ENCODE peak calls at places on chromosome 13, in nine cellular contexts. Y, R, B, F, V, G, I, L and P are unnamed samples.

GRCh38 chr13:91058066-91058465 is 289.4 kb upstream of the MIR17HG start:
- DNase-seq in L (no peak), G (no peak), I (no peak), R (no peak), B (no peak), F (no peak), Y (peak; percentile 28), V (peak; percentile 60), P (no peak)

GRCh38 chr13:78187781-78188180 is 269.1 kb upstream of the EDNRB start:
- DNase-seq in L (no peak), B (no peak), Y (no peak), I (no peak), G (no peak), R (no peak), F (no peak), V (no peak), P (no peak)

GRCh38 chr13:91248249-91248648 is 99.2 kb upstream of the MIR17HG start:
- DNase-seq in V (no peak), Y (no peak), L (no peak), B (no peak), R (no peak), I (no peak), F (no peak), G (no peak), P (no peak)

GRCh38 chr13:42333613-42334328 is 61.8 kb downstream of the AKAP11 start:
- DNase-seq in F (no peak), R (no peak), B (no peak), V (peak; percentile 45), Y (peak; percentile 22), L (no peak), I (no peak), G (peak; percentile 7), P (no peak)

GRCh38 chr13:99403458-99403971 is 96.3 kb upstream of the GPR183 start:
- DNase-seq in L (no peak), R (no peak), V (no peak), B (no peak), F (no peak), I (no peak), G (no peak), Y (no peak), P (no peak)

GRCh38 chr13:34719060-34719875 is 222.8 kb upstream of the NBEA start:
- DNase-seq in L (no peak), I (no peak), Y (peak; percentile 67), F (no peak), R (no peak), V (no peak), B (no peak), G (no peak), P (no peak)

GRCh38 chr13:66345988-66346387 is 884.1 kb downstream of the PCDH9 start:
- DNase-seq in V (no peak), F (no peak), R (no peak), G (no peak), I (no peak), Y (no peak), B (no peak), L (no peak), P (no peak)

GRCh38 chr13:114102521-114103288 is 29.7 kb downstream of the RASA3 start:
- DNase-seq in G (no peak), B (no peak), L (no peak), I (no peak), V (no peak), R (peak; percentile 55), Y (no peak), F (no peak), P (no peak)

GRCh38 chr13:43143591-43143990 is 120.2 kb downstream of the DNAJC15 start:
- DNase-seq in Y (no peak), B (no peak), F (no peak), L (no peak), G (no peak), I (no peak), V (no peak), R (no peak), P (no peak)

GRCh38 chr13:76868451-76868850 is 17.8 kb downstream of the KCTD12 start:
- DNase-seq in I (no peak), F (no peak), R (no peak), L (no peak), Y (no peak), V (no peak), G (no peak), B (no peak), P (no peak)

GRCh38 chr13:34543836-34544235 is 398.2 kb upstream of the NBEA start:
- DNase-seq in F (no peak), I (no peak), Y (peak; percentile 23), G (no peak), L (no peak), B (no peak), V (no peak), R (no peak), P (no peak)

GRCh38 chr13:30584332-30584731 is 33.4 kb upstream of the USPL1 start:
- DNase-seq in V (no peak), I (no peak), G (no peak), B (no peak), Y (no peak), L (no peak), R (no peak), F (no peak), P (no peak)
- TF ChIP-seq CTCF in V (no peak), I (no peak), G (no peak), B (no peak), Y (no peak), L (no peak), R (no peak), F (no peak), P (no peak)

DNA sequence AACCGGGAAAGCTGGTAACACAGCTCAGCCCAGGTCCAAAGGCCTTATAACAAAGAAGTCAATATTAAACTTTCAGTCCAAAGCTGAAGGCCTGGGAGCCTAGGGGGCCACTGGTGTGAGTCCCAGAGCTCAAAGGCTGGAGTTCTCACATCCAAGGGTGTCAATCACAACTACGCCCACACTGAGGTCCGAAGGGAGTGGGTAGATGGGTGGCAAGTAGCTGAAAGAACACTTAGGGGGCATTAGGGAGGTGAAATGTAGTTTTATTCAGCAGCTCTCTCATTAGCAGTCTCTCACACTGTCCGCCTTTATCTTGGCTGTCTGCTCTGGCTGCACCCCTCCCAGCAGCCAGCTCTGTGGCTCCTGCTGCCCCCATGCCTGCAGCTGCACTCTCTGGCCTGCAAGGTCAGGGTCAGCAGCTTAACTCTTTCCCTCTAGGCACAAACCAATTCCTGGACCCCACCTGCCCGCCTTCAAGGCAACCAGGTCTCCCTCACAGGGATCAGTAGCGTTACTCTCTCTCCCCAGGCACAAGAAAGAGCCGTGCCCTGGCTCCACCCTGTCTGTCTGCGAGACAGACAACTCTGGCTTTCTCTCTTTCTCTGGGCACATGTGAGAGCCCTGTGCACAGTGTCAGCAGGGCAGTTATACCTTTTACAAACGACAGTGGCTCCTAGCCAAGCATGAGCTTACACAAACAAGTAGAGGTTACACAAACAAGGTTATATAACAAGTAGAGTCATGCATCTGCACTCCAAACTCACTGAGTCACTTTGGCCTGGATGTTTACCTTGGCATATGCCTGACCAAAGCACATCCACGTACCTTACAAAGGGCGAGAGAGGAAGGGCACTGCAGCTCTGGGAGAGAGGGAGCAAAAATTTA is 249.4 kb upstream of the PCDH20 start:
- DNase-seq in B (no peak), L (no peak), I (no peak), V (peak; percentile 94), Y (peak; percentile 92), R (no peak), G (no peak), F (no peak), P (no peak)
- TF ChIP-seq CTCF in B (no peak), L (no peak), I (no peak), V (no peak), Y (no peak), R (no peak), G (no peak), F (no peak), P (no peak)

GRCh38 chr13:23434431-23434830 is 929 bp upstream of the SACS start:
- DNase-seq in V (no peak), F (no peak), G (no peak), B (no peak), I (no peak), Y (no peak), L (no peak), R (no peak), P (peak; percentile 36)

GRCh38 chr13:23430664-23431063 is 2.8 kb downstream of the SACS start:
- DNase-seq in I (no peak), Y (no peak), G (no peak), L (no peak), V (no peak), F (no peak), R (peak; percentile 16), B (no peak), P (peak; percentile 0)

GRCh38 chr13:23436680-23437079 is 3.2 kb upstream of the SACS start:
- DNase-seq in I (no peak), L (no peak), V (no peak), B (no peak), Y (no peak), G (no peak), R (no peak), F (no peak), P (peak; percentile 49)

GRCh38 chr13:23433171-23434153 is at the start of gene SACS:
- DNase-seq in R (no peak), G (peak; percentile 43), V (no peak), Y (no peak), F (peak; percentile 18), L (no peak), B (peak; percentile 24), I (no peak), P (peak; percentile 83)

DNA sequence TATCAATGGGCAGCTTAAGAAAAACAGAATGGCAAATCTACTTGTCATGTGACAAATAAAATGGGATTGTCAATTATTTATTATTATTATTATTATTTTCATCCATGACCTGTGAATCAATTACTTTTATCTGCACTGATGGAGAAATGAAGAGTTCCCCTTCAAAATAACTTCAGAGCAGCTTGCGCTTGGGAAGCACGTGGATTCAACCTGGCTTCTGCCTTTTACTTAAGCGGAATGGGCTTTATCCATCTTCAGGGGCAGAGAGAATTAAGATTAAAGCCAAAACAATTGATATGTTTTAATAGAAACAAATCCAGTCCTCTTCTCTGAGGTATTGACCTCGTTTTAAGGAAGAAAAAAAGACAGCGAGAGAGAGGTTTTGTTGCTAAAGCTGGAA is 913 bp downstream of the SACS start:
- DNase-seq in B (no peak), F (no peak), L (no peak), V (no peak), Y (no peak), G (no peak), I (no peak), R (no peak), P (peak; percentile 1)
- TF ChIP-seq CTCF in B (no peak), F (no peak), L (no peak), V (no peak), Y (no peak), G (no peak), I (no peak), R (no peak), P (no peak)

DNA sequence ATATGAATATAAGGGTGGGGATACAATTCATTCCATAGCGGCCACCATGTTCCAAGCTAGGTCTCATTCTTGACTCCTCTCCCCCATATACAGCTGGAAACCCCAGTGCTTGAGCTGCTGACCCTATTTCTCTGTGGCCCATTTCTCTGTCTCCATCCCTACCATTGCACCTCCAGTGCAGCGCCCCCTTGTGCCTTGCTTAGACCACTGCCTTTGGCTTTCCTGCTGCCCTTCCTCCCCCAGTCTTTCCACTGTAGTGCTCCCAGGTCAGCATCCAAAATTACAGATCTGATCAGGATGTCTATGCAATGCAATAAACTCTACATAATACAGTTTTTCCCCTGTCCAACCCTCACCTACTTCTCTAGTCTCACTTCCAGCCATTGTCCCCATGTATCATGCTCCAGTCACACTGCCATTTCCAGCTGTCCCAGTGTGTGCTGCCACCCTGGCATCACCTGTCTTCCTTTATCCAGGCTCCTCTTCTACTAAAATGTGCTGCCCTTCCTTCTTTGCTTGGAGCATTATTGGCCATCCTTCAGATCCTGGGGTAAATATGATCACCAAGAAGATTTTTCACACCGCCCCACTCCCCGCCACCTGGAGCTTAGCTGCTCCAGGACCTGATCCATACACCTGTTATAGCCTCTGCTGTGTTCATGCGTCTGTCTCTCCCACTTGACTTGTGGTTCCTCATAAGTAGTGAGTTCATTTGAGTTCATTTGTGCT is 199.4 kb upstream of the IPO5 start:
- DNase-seq in V (no peak), B (no peak), L (no peak), G (no peak), R (no peak), Y (no peak), F (no peak), I (no peak), P (no peak)
- TF ChIP-seq CTCF in V (no peak), B (no peak), L (no peak), G (peak; percentile 22), R (no peak), Y (no peak), F (no peak), I (no peak), P (no peak)